ENCODE peak calls at places on chromosomes 2 and 18, in seven cellular contexts. I, L, F, H, W, U and M are unnamed samples.

GRCh38 chr2:65918760-65919187 is 486.4 kb upstream of the SPRED2 start:
- DNase-seq in I (no peak), L (no peak), F (no peak), H (no peak), W (peak; percentile 76), U (no peak), M (no peak)

GRCh38 chr2:5539281-5540211 is 152.6 kb upstream of the SOX11 start:
- DNase-seq in I (no peak), L (no peak), F (no peak), H (no peak), W (no peak), U (no peak), M (no peak)

GRCh38 chr2:172284209-172284608 is 143.2 kb upstream of the ITGA6 start:
- DNase-seq in I (no peak), L (no peak), F (no peak), H (no peak), W (no peak), U (no peak), M (no peak)

GRCh38 chr2:47300081-47300480 is 102.9 kb upstream of the MSH2 start:
- DNase-seq in I (no peak), L (no peak), F (no peak), H (no peak), W (no peak), U (no peak), M (no peak)

GRCh38 chr2:240832205-240832727 is 12.2 kb upstream of the KIF1A start:
- DNase-seq in I (peak; percentile 75), L (peak; percentile 98), F (peak; percentile 94), H (peak; percentile 100), W (peak; percentile 85), U (peak; percentile 95), M (peak; percentile 93)

GRCh38 chr18:76208632-76209308 is 286.3 kb downstream of the ZNF516 start:
- DNase-seq in I (no peak), L (no peak), F (no peak), H (peak; percentile 27), W (no peak), U (no peak), M (no peak)

GRCh38 chr2:95274291-95275150 is at the start of gene PROM2:
- DNase-seq in I (peak; percentile 5), L (no peak), F (no peak), H (no peak), W (no peak), U (no peak), M (peak; percentile 79)

GRCh38 chr2:176582990-176583481 is 313.8 kb downstream of the MTX2 start:
- DNase-seq in I (no peak), L (no peak), F (no peak), H (no peak), W (peak; percentile 9), U (peak; percentile 88), M (no peak)

GRCh38 chr2:38508311-38509039 is 94.3 kb downstream of the HNRNPLL start:
- DNase-seq in I (peak; percentile 92), L (peak; percentile 50), F (peak; percentile 75), H (peak; percentile 93), W (peak; percentile 95), U (peak; percentile 74), M (peak; percentile 87)

GRCh38 chr2:54473876-54474275 is 17.7 kb downstream of the SPTBN1 start:
- DNase-seq in I (no peak), L (no peak), F (no peak), H (no peak), W (no peak), U (no peak), M (no peak)

GRCh38 chr2:103868394-103868793 is 985.5 kb upstream of the POU3F3 start:
- DNase-seq in I (no peak), L (no peak), F (no peak), H (no peak), W (no peak), U (no peak), M (no peak)

GRCh38 chr2:164606557-164606956 is 14.7 kb downstream of the GRB14 start:
- DNase-seq in I (no peak), L (no peak), F (no peak), H (no peak), W (no peak), U (peak; percentile 81), M (no peak)

GRCh38 chr2:216023055-216023648 is 9.8 kb upstream of the MREG start:
- DNase-seq in I (no peak), L (peak; percentile 22), F (no peak), H (peak; percentile 55), W (peak; percentile 66), U (peak; percentile 77), M (no peak)